ENCODE peak calls at places on chromosomes 1 and 21, in six cellular contexts. F is T-helper 17 cell, Y is NCI-H510A, W is A549, B is EH, J is BE2C. Q is an unnamed sample.

GRCh38 chr1:12219800-12220199 is 10.0 kb upstream of the VPS13D start:
- DNase-seq in F (no peak), Y (no peak), W (no peak), B (no peak), J (no peak), Q (no peak)

GRCh38 chr1:72366473-72366872 is 84.1 kb upstream of the NEGR1 start:
- DNase-seq in F (no peak), Y (peak; percentile 52), W (no peak), B (peak; percentile 29), J (no peak), Q (peak; percentile 67)

GRCh38 chr21:33036430-33037162 is 10.9 kb downstream of the OLIG2 start:
- DNase-seq in F (no peak), Y (no peak), W (no peak), B (peak; percentile 75), J (no peak), Q (peak; percentile 17)

GRCh38 chr1:109197163-109198042 is 16.3 kb upstream of the SARS1 start:
- DNase-seq in F (no peak), Y (no peak), W (peak; percentile 85), B (peak; percentile 100), J (no peak), Q (no peak)

GRCh38 chr1:201436461-201436860 is 14.9 kb upstream of the TNNI1 start:
- DNase-seq in F (no peak), Y (peak; percentile 42), W (peak; percentile 62), B (peak; percentile 67), J (peak; percentile 38), Q (no peak)

GRCh38 chr1:37478451-37478871 is 4.1 kb downstream of the ZC3H12A start:
- DNase-seq in F (no peak), Y (no peak), W (no peak), B (peak; percentile 68), J (no peak), Q (no peak)

GRCh38 chr1:33435096-33435820 is 4.4 kb upstream of the PHC2 start:
- DNase-seq in F (no peak), Y (no peak), W (no peak), B (peak; percentile 81), J (no peak), Q (no peak)

GRCh38 chr1:244302889-244303609 is 148.7 kb downstream of the ADSS2 start:
- DNase-seq in F (no peak), Y (no peak), W (peak; percentile 83), B (peak; percentile 56), J (no peak), Q (no peak)

GRCh38 chr1:189374816-189375215 is 1102.8 kb downstream of the BRINP3 start:
- DNase-seq in F (no peak), Y (no peak), W (no peak), B (no peak), J (no peak), Q (no peak)

GRCh38 chr1:70207492-70207891 is 2.1 kb upstream of the LRRC40 start:
- DNase-seq in F (no peak), Y (no peak), W (no peak), B (no peak), J (no peak), Q (no peak)

GRCh38 chr1:1006305-1007159 is 6.6 kb upstream of the HES4 start:
- DNase-seq in F (no peak), Y (no peak), W (no peak), B (no peak), J (no peak), Q (no peak)